ENCODE peak calls at places on chromosomes 12 and 14, in five cellular contexts. C is left lung; V is right cardiac atrium; U is stimulated activated CD8-positive, alpha-beta memory T cell treated with anti-CD3 and anti-CD28 coated beads, Interleukin-4, amount 100 ng/mL, for 1 hour; E is stimulated activated CD4-positive, alpha-beta T cell treated with anti-CD3 and anti-CD28 coated beads, Interleukin-1b, Interleukin-23, amount 100 ng/mL, for 24 hours. X is an unnamed sample.

GRCh38 chr14:99441157-99441870 is 39.3 kb downstream of the SETD3 start:
- DNase-seq in C (no peak), V (no peak), U (no peak), E (no peak), X (no peak)

GRCh38 chr14:31206536-31207286 is 882 bp downstream of the HECTD1 start:
- DNase-seq in C (peak), V (peak), U (no peak), E (peak), X (peak)

GRCh38 chr12:25557830-25558436 is 4.8 kb upstream of the LMNTD1 start:
- DNase-seq in C (no peak), V (no peak), U (no peak), E (no peak), X (peak)

GRCh38 chr12:34605510-34605887 is 583.2 kb downstream of the ALG10 start:
- DNase-seq in C (peak), V (peak), U (no peak), E (no peak), X (no peak)

GRCh38 chr14:103549361-103550311 is 12.8 kb downstream of the BAG5 start:
- DNase-seq in C (peak), V (peak), U (no peak), E (no peak), X (peak)

GRCh38 chr12:45909041-45909713 is 81.2 kb downstream of the SCAF11 start:
- DNase-seq in C (no peak), V (no peak), U (no peak), E (no peak), X (no peak)

GRCh38 chr12:115897718-115898117 is 379.8 kb downstream of the MED13L start:
- DNase-seq in C (no peak), V (no peak), U (no peak), E (no peak), X (no peak)

GRCh38 chr12:66252771-66253170 is 49.5 kb upstream of the HELB start:
- DNase-seq in C (no peak), V (no peak), U (no peak), E (no peak), X (no peak)

GRCh38 chr12:28759334-28759733 is 389.7 kb upstream of the FAR2 start:
- DNase-seq in C (no peak), V (no peak), U (no peak), E (no peak), X (no peak)

GRCh38 chr14:92565718-92566115 is 52.1 kb downstream of the RIN3 start:
- DNase-seq in C (no peak), V (no peak), U (no peak), E (no peak), X (no peak)

GRCh38 chr12:55425954-55426353 is at the start of gene OR6C76:
- DNase-seq in C (no peak), V (no peak), U (no peak), E (no peak), X (no peak)

GRCh38 chr12:57889541-57889989 is 43.0 kb upstream of the CTDSP2 start:
- DNase-seq in C (peak), V (peak), U (no peak), E (no peak), X (peak)

GRCh38 chr14:52020866-52021717 is 31.7 kb downstream of the RTRAF start:
- DNase-seq in C (no peak), V (no peak), U (no peak), E (no peak), X (no peak)

GRCh38 chr14:92586966-92587365 is 73.4 kb downstream of the RIN3 start:
- DNase-seq in C (no peak), V (no peak), U (no peak), E (no peak), X (no peak)

GRCh38 chr12:49825971-49826421 is 2.2 kb downstream of the NCKAP5L start:
- DNase-seq in C (no peak), V (peak), U (no peak), E (no peak), X (peak)

GRCh38 chr12:90211017-90211416 is 502.4 kb upstream of the ATP2B1 start:
- DNase-seq in C (no peak), V (no peak), U (no peak), E (no peak), X (no peak)

GRCh38 chr14:100246809-100247428 is 8.0 kb downstream of the YY1 start:
- DNase-seq in C (no peak), V (no peak), U (no peak), E (no peak), X (no peak)